ENCODE peak calls at places on chromosomes 12 and 14, in six cellular contexts. M is endothelial cell, C is NCI-H2081, E is brain microvascular endothelial cell, Z is DND-41, T is kidney glomerular epithelial cell. B is an unnamed sample.

GRCh38 chr14:34858765-34859164 is 16.4 kb downstream of the BAZ1A start:
- DNase-seq in M (no peak), C (no peak), E (no peak), Z (no peak), T (no peak), B (no peak)

GRCh38 chr12:6753772-6754356 is 923 bp upstream of the MLF2 start:
- DNase-seq in M (no peak), C (no peak), E (no peak), Z (no peak), T (no peak), B (no peak)

GRCh38 chr12:78928200-78929074 is 63.9 kb downstream of the SYT1 start:
- DNase-seq in M (no peak), C (no peak), E (peak; percentile 65), Z (no peak), T (peak; percentile 68), B (peak; percentile 52)

GRCh38 chr14:21868442-21869046 is 194.9 kb upstream of the OR4E1 start:
- DNase-seq in M (peak; percentile 76), C (peak; percentile 38), E (peak; percentile 80), Z (peak; percentile 68), T (peak; percentile 48), B (peak; percentile 31)

GRCh38 chr14:93648440-93649168 is 139.7 kb downstream of the PRIMA1 start:
- DNase-seq in M (peak; percentile 36), C (peak; percentile 18), E (peak; percentile 3), Z (no peak), T (peak; percentile 5), B (no peak)

GRCh38 chr12:53058674-53059433 is 9.0 kb downstream of the TNS2 start:
- DNase-seq in M (no peak), C (no peak), E (no peak), Z (no peak), T (no peak), B (no peak)

GRCh38 chr14:35268946-35269345 is 23.2 kb upstream of the PSMA6 start:
- DNase-seq in M (no peak), C (no peak), E (no peak), Z (no peak), T (no peak), B (no peak)

GRCh38 chr14:64478634-64479250 is 13.4 kb downstream of the AKAP5 start:
- DNase-seq in M (no peak), C (peak; percentile 17), E (peak; percentile 9), Z (no peak), T (no peak), B (no peak)

GRCh38 chr12:79662046-79662811 is 28.5 kb downstream of the PAWR start:
- DNase-seq in M (no peak), C (no peak), E (peak; percentile 20), Z (no peak), T (no peak), B (no peak)

GRCh38 chr12:131380961-131381705 is 329.8 kb upstream of the SFSWAP start:
- DNase-seq in M (no peak), C (no peak), E (no peak), Z (no peak), T (no peak), B (no peak)

GRCh38 chr12:80763874-80764273 is 47.2 kb downstream of the MYF5 start:
- DNase-seq in M (peak; percentile 34), C (peak; percentile 68), E (peak; percentile 21), Z (peak; percentile 5), T (peak; percentile 52), B (no peak)

GRCh38 chr12:28966049-28966778 is 182.9 kb upstream of the FAR2 start:
- DNase-seq in M (no peak), C (peak; percentile 6), E (no peak), Z (no peak), T (no peak), B (no peak)

GRCh38 chr12:111785651-111786050 is 18.9 kb downstream of the ALDH2 start:
- DNase-seq in M (no peak), C (no peak), E (no peak), Z (no peak), T (no peak), B (no peak)

GRCh38 chr14:34157642-34158041 is 206.8 kb upstream of the EGLN3 start:
- DNase-seq in M (no peak), C (no peak), E (no peak), Z (no peak), T (no peak), B (no peak)

GRCh38 chr12:80551897-80552296 is 107.9 kb downstream of the PTPRQ start:
- DNase-seq in M (no peak), C (no peak), E (peak; percentile 94), Z (no peak), T (peak; percentile 77), B (peak; percentile 65)

GRCh38 chr12:120625557-120626419 is 14.6 kb upstream of the CABP1 start:
- DNase-seq in M (no peak), C (no peak), E (no peak), Z (no peak), T (no peak), B (no peak)

GRCh38 chr12:124716208-124717141 is 147.2 kb downstream of the SCARB1 start:
- DNase-seq in M (no peak), C (no peak), E (no peak), Z (no peak), T (no peak), B (no peak)

GRCh38 chr14:51682411-51682810 is 30.7 kb downstream of the FRMD6 start:
- DNase-seq in M (no peak), C (no peak), E (no peak), Z (no peak), T (no peak), B (no peak)

GRCh38 chr14:77421241-77421640 is 2.1 kb downstream of the NOXRED1 start:
- DNase-seq in M (no peak), C (no peak), E (no peak), Z (no peak), T (no peak), B (no peak)